ENCODE peak calls at places on chromosomes 16 and 17, in ten cellular contexts. L is naive thymus-derived CD4-positive, alpha-beta T cell; O is Jurkat, Clone E6-1; B is pancreas; C is neural progenitor cell; X is AG04449; Z is tibial artery; R is cardiac muscle cell; T is IMR-90; F is GM12865. V is an unnamed sample.

GRCh38 chr16:9378876-9379275 is 287.4 kb downstream of the HAPSTR1 start:
- DNase-seq in O (no peak), C (no peak), B (no peak), T (no peak), X (no peak), F (no peak), L (no peak), Z (no peak), R (peak), V (no peak)

GRCh38 chr17:17877548-17878358 is 41.0 kb upstream of the SREBF1 start:
- DNase-seq in F (no peak), L (no peak), T (peak), X (peak), B (peak), Z (peak), O (no peak), C (peak), R (peak), V (peak)

GRCh38 chr17:8162232-8162996 is at the start of gene VAMP2:
- DNase-seq in R (peak), B (peak), C (peak), Z (peak), F (peak), O (no peak), L (peak), T (peak), X (no peak), V (peak)

GRCh38 chr16:68590201-68590994 is 51.3 kb downstream of the ZFP90 start:
- DNase-seq in C (peak), R (peak), X (no peak), T (peak), F (peak), Z (no peak), O (no peak), L (peak), B (peak), V (peak)

GRCh38 chr16:80733366-80733901 is 71.0 kb downstream of the CDYL2 start:
- DNase-seq in X (no peak), O (peak), R (no peak), B (no peak), F (no peak), L (no peak), Z (no peak), C (no peak), T (no peak), V (no peak)

GRCh38 chr17:9676742-9677387 is 31.5 kb downstream of the USP43 start:
- DNase-seq in O (no peak), L (no peak), T (peak), R (no peak), F (peak), C (no peak), X (no peak), B (no peak), Z (no peak), V (peak)

GRCh38 chr17:17681187-17681743 is at the start of gene RAI1:
- DNase-seq in C (peak), O (no peak), T (peak), L (peak), Z (peak), F (peak), B (peak), X (no peak), R (peak), V (peak)

GRCh38 chr17:62652251-62653001 is 25.0 kb downstream of the MRC2 start:
- DNase-seq in Z (peak), F (peak), L (no peak), B (peak), C (peak), T (peak), R (peak), O (peak), X (no peak), V (peak)

GRCh38 chr17:39608142-39608541 is 422 bp upstream of the NEUROD2 start:
- DNase-seq in R (no peak), T (no peak), C (no peak), Z (no peak), L (no peak), F (no peak), B (no peak), O (no peak), X (no peak), V (no peak)

GRCh38 chr17:75876938-75877751 is 1.2 kb downstream of the TRIM47 start:
- DNase-seq in T (peak), O (no peak), L (no peak), F (no peak), R (peak), C (peak), B (peak), X (peak), Z (peak), V (peak)

GRCh38 chr16:17029602-17030350 is 441.0 kb downstream of the XYLT1 start:
- DNase-seq in C (no peak), L (no peak), Z (no peak), X (no peak), O (no peak), R (no peak), F (no peak), B (no peak), T (no peak), V (no peak)

GRCh38 chr17:7403043-7403901 is 625 bp downstream of the TMEM256 start:
- DNase-seq in X (no peak), T (no peak), O (no peak), C (peak), L (peak), F (peak), R (no peak), Z (no peak), B (peak), V (no peak)

GRCh38 chr17:19384723-19385391 is 2.1 kb downstream of the MFAP4 start:
- DNase-seq in X (no peak), L (no peak), C (no peak), B (no peak), Z (peak), R (peak), T (peak), F (no peak), O (peak), V (peak)

GRCh38 chr16:85207357-85207921 is 95.2 kb upstream of the CIBAR2 start:
- DNase-seq in B (no peak), Z (no peak), O (no peak), C (no peak), T (peak), X (no peak), F (no peak), R (no peak), L (no peak), V (no peak)

GRCh38 chr16:89265647-89266046 is 48.1 kb downstream of the ZNF778 start:
- DNase-seq in O (no peak), C (no peak), B (no peak), F (no peak), T (no peak), Z (no peak), R (no peak), L (no peak), X (no peak), V (no peak)

GRCh38 chr17:82644148-82644547 is 4.1 kb downstream of the WDR45B start:
- DNase-seq in X (no peak), B (no peak), F (no peak), Z (no peak), R (no peak), O (no peak), C (no peak), T (no peak), L (no peak), V (no peak)

GRCh38 chr17:38881600-38882191 is 11.8 kb downstream of the LASP1 start:
- DNase-seq in T (peak), X (no peak), Z (peak), L (no peak), B (no peak), O (no peak), C (peak), R (peak), F (peak), V (peak)

GRCh38 chr17:41520821-41521521 is 2.3 kb upstream of the KRT15 start:
- DNase-seq in O (no peak), F (no peak), C (no peak), T (no peak), Z (no peak), R (no peak), L (no peak), B (no peak), X (no peak), V (no peak)

GRCh38 chr17:10265100-10265810 is 66.8 kb upstream of the GAS7 start:
- DNase-seq in F (peak), T (peak), R (peak), X (peak), C (no peak), O (no peak), L (no peak), Z (no peak), B (no peak), V (peak)

GRCh38 chr16:54208262-54208661 is 78.3 kb downstream of the IRX3 start:
- DNase-seq in Z (no peak), B (no peak), O (no peak), C (peak), R (peak), T (no peak), F (no peak), X (no peak), L (no peak), V (no peak)

GRCh38 chr17:35809855-35810461 is 674 bp downstream of the TAF15 start:
- DNase-seq in X (no peak), Z (no peak), O (no peak), C (no peak), B (no peak), F (no peak), T (peak), L (no peak), R (no peak), V (no peak)

GRCh38 chr17:75428775-75429469 is 23.4 kb upstream of the GRB2 start:
- DNase-seq in X (peak), Z (no peak), O (no peak), F (no peak), C (no peak), R (peak), B (no peak), T (peak), L (no peak), V (peak)

GRCh38 chr17:77933777-77934398 is 24.6 kb upstream of the TNRC6C start:
- DNase-seq in X (no peak), B (no peak), F (no peak), T (no peak), L (no peak), Z (no peak), R (no peak), C (no peak), O (no peak), V (no peak)

GRCh38 chr16:30740364-30741251 is 7.6 kb upstream of the PHKG2 start:
- DNase-seq in X (no peak), T (peak), C (no peak), R (peak), B (peak), O (no peak), F (no peak), Z (peak), L (no peak), V (peak)

GRCh38 chr17:80192268-80192667 is 22.4 kb downstream of the CARD14 start:
- DNase-seq in B (no peak), F (no peak), Z (no peak), X (no peak), O (no peak), C (no peak), T (no peak), L (no peak), R (peak), V (no peak)

GRCh38 chr17:74183411-74183810 is 20.1 kb upstream of the RPL38 start:
- DNase-seq in X (no peak), C (no peak), L (no peak), B (no peak), F (no peak), T (no peak), R (no peak), Z (no peak), O (no peak), V (no peak)

GRCh38 chr17:56230660-56231059 is 77.4 kb downstream of the ANKFN1 start:
- DNase-seq in B (no peak), L (no peak), Z (no peak), F (no peak), R (peak), X (no peak), T (no peak), O (no peak), C (no peak), V (peak)

GRCh38 chr17:954431-955164 is 25.0 kb downstream of the NXN start:
- DNase-seq in C (no peak), L (no peak), R (peak), Z (no peak), T (peak), O (no peak), X (peak), F (no peak), B (no peak), V (peak)

GRCh38 chr17:8158267-8159031 is 4.3 kb downstream of the VAMP2 start:
- DNase-seq in C (peak), T (peak), F (peak), B (peak), X (peak), L (peak), Z (peak), R (peak), O (peak), V (peak)

GRCh38 chr17:59914274-59914854 is 21.4 kb downstream of the RPS6KB1 start:
- DNase-seq in B (no peak), Z (no peak), C (peak), T (peak), O (peak), L (peak), X (no peak), F (peak), R (peak), V (peak)
- H3K4me3 ChIP-seq in B (no peak), Z (no peak), C (no peak), T (no peak), O (no peak), L (no peak), X (no peak), F (no peak), R (no peak), V (no peak)

GRCh38 chr16:280991-281659 is 734 bp downstream of the ARHGDIG start:
- DNase-seq in X (no peak), R (no peak), C (peak), F (no peak), B (peak), Z (no peak), L (no peak), O (no peak), T (no peak), V (no peak)

GRCh38 chr16:279531-279930 is 860 bp upstream of the ARHGDIG start:
- DNase-seq in R (no peak), L (no peak), O (no peak), T (no peak), X (no peak), F (no peak), Z (no peak), C (no peak), B (no peak), V (no peak)

GRCh38 chr16:280005-280421 is 378 bp upstream of the ARHGDIG start:
- DNase-seq in F (no peak), B (peak), Z (no peak), L (no peak), R (no peak), O (no peak), X (no peak), C (peak), T (no peak), V (no peak)

GRCh38 chr16:281660-282249 is 1.2 kb upstream of the PDIA2 start:
- DNase-seq in Z (no peak), T (no peak), X (no peak), R (no peak), O (no peak), C (no peak), F (no peak), B (peak), L (no peak), V (no peak)

DNA sequence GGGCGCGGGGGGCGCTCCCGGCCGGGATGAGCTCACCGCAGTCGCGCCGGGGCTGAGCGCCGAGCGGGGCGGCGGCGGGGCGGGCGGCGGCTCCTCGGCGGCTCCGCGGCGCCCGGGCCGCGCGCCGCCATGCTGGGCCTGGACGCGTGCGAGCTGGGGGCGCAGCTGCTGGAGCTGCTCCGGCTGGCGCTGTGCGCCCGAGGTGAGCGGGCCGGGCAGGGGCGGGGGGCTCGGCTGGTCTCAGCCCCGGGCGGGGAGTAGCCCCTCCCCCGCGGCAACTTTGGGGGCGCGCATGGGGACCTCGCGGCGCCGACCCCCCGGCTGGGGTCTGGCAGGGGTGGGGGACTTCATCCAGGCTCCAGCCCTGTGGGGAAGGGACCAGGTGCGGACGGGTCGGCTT is at the start of gene ARHGDIG:
- DNase-seq in F (no peak), B (peak), C (peak), X (no peak), T (no peak), L (no peak), O (no peak), R (no peak), Z (no peak), V (no peak)
- H3K4me3 ChIP-seq in F (no peak), B (peak), C (peak), X (peak), T (peak), L (no peak), O (no peak), R (peak), Z (peak), V (peak)

DNA sequence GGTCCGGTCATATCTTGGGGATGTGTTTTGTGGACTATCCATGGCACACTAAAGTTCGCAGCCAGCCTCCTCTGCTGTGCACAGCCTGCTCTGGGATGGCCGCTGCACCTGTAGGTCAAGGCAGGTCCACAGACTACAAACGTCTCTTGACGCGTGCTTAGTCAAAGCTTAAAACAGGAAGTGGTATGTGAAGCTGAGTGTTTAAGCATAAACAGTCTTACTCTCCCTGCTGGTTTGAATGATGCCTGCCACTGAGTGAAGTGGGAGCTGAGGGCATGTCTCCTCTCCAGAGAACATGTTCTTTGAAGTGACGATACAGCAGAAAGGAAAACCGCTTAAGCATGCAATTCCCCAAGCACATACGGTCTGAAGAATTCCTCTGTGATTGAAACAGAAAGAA is 365.6 kb downstream of the SLC39A11 start:
- DNase-seq in T (peak), C (no peak), B (no peak), R (no peak), X (no peak), L (peak), O (peak), Z (no peak), F (peak), V (peak)
- H3K4me3 ChIP-seq in T (no peak), C (no peak), B (no peak), R (no peak), X (peak), L (peak), O (peak), Z (no peak), F (peak), V (no peak)

GRCh38 chr17:32558997-32559650 is 72.3 kb downstream of the CDK5R1 start:
- DNase-seq in O (peak), R (no peak), T (no peak), Z (no peak), B (no peak), X (no peak), F (peak), L (no peak), C (no peak), V (no peak)
- H3K4me3 ChIP-seq in O (no peak), R (no peak), T (no peak), Z (no peak), B (no peak), X (no peak), F (no peak), L (no peak), C (no peak), V (no peak)

GRCh38 chr16:3999479-3999868 is 116.8 kb downstream of the ADCY9 start:
- DNase-seq in C (peak), R (peak), B (no peak), T (peak), O (no peak), Z (peak), F (no peak), X (no peak), L (no peak), V (peak)

GRCh38 chr16:3999890-4000325 is 116.3 kb downstream of the ADCY9 start:
- DNase-seq in T (peak), Z (no peak), O (peak), X (no peak), F (no peak), L (no peak), C (no peak), B (no peak), R (peak), V (no peak)

GRCh38 chr16:3993052-3993785 is 112.7 kb upstream of the CREBBP start:
- DNase-seq in O (no peak), L (no peak), C (no peak), X (no peak), F (no peak), R (no peak), B (no peak), T (no peak), Z (no peak), V (no peak)

GRCh38 chr16:3998793-3999478 is 117.3 kb downstream of the ADCY9 start:
- DNase-seq in O (no peak), Z (no peak), C (no peak), L (no peak), X (no peak), F (no peak), R (peak), T (peak), B (no peak), V (no peak)

GRCh38 chr16:3997231-3997841 is 116.8 kb upstream of the CREBBP start:
- DNase-seq in R (no peak), B (no peak), Z (no peak), X (no peak), C (peak), F (no peak), O (no peak), L (no peak), T (no peak), V (no peak)
- H3K4me3 ChIP-seq in R (no peak), B (no peak), Z (no peak), X (no peak), C (no peak), F (no peak), O (no peak), L (no peak), T (no peak), V (no peak)

DNA sequence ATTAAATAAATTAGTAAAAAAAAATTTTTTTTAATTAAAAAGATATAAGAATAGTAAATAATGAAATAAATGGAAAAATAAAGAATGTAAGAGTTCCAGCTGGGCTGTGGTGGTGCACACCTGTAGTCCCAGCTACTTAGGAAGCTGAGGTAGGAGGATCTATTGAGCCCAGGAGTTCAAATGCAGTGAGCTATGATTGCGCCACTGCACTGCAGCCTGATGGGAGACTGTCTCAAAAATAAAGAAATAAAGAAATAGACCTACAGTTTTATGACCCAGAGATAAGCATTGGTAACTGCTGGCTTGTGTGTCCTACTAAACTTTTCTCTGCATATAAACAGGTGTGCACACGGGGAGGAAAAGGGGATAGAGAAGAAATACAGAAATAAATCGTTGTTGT is 7.8 kb upstream of the PDP2 start:
- DNase-seq in O (no peak), B (no peak), L (no peak), X (no peak), Z (no peak), F (no peak), R (no peak), T (no peak), C (no peak), V (no peak)
- H3K4me3 ChIP-seq in O (peak), B (peak), L (peak), X (peak), Z (peak), F (peak), R (no peak), T (no peak), C (peak), V (peak)

GRCh38 chr16:51150894-51151320 is at the start of gene SALL1:
- DNase-seq in B (no peak), R (peak), T (no peak), F (no peak), Z (no peak), C (peak), L (no peak), O (no peak), X (no peak), V (no peak)
- H3K4me3 ChIP-seq in B (peak), R (peak), T (peak), F (no peak), Z (peak), C (peak), L (no peak), O (no peak), X (peak), V (peak)

DNA sequence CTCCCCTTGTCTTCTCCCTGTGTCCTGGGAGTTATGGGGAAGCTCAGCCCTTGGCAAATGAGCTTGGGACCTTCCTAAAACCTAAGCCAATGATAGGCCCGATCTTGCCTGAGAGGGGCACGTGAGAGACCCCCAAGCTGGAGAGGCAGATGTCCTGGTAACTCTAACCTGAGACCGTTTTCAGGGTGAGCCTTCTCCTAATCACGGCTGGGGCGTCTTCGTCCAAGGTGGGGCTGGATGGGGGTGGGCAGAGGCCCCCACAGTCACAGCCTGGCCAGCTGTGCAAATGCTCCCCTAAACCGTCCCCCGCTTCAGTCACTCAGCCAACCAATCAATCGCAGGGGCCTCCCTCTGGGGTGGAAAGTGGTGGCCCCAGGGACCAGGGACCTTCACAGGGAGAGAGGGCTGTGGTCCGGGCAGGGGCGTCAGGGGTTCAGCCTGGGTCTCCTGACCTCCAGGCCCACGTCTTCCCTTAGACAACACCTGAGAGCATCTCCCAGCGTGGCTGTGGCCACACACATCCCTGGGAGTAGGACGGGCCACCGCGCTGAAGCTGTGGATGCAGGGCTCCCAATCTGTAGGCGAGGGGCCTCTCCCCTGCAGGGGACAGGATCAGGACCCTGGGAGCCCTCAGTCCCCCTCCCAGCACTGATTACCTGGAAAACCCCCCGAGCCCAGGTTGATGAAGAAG is 30.6 kb downstream of the ACTG1 start:
- DNase-seq in X (no peak), O (no peak), B (no peak), Z (no peak), F (no peak), C (no peak), R (no peak), L (no peak), T (no peak), V (no peak)
- H3K4me3 ChIP-seq in X (peak), O (peak), B (peak), Z (peak), F (no peak), C (peak), R (peak), L (peak), T (peak), V (peak)